ENCODE peak calls at places on chromosomes 3 and 15, in nine cellular contexts. One of them, this sample, is unnamed.

GRCh38 chr3:64104691-64105101 is 81.4 kb upstream of the PSMD6 start:
- DNase-seq in HL-60: no peak
- DNase-seq in NAMALWA: no peak
- DNase-seq in BJ: peak
- DNase-seq in A172: no peak
- DNase-seq in nephron progenitor cell: no peak
- DNase-seq in hypothalamus: no peak
- DNase-seq in fibroblast of lung: no peak
- DNase-seq in stimulated activated CD4-positive, alpha-beta T cell treated with anti-CD3 and anti-CD28 coated beads, Interleukin-1b, Interleukin-23, amount 100 ng/mL, for 24 hours: no peak
- DNase-seq in this sample: no peak

GRCh38 chr15:36643551-36643950 is 64.1 kb downstream of the CDIN1 start:
- DNase-seq in HL-60: no peak
- DNase-seq in NAMALWA: no peak
- DNase-seq in BJ: no peak
- DNase-seq in A172: peak
- DNase-seq in nephron progenitor cell: no peak
- DNase-seq in hypothalamus: no peak
- DNase-seq in fibroblast of lung: no peak
- DNase-seq in stimulated activated CD4-positive, alpha-beta T cell treated with anti-CD3 and anti-CD28 coated beads, Interleukin-1b, Interleukin-23, amount 100 ng/mL, for 24 hours: no peak
- DNase-seq in this sample: no peak

GRCh38 chr3:106119691-106120090 is 250.9 kb upstream of the CBLB start:
- DNase-seq in HL-60: no peak
- DNase-seq in NAMALWA: no peak
- DNase-seq in BJ: no peak
- DNase-seq in A172: peak
- DNase-seq in nephron progenitor cell: no peak
- DNase-seq in hypothalamus: no peak
- DNase-seq in fibroblast of lung: no peak
- DNase-seq in stimulated activated CD4-positive, alpha-beta T cell treated with anti-CD3 and anti-CD28 coated beads, Interleukin-1b, Interleukin-23, amount 100 ng/mL, for 24 hours: no peak
- DNase-seq in this sample: no peak

GRCh38 chr15:70698991-70699390 is 64.4 kb downstream of the UACA start:
- DNase-seq in HL-60: no peak
- DNase-seq in NAMALWA: no peak
- DNase-seq in BJ: no peak
- DNase-seq in A172: no peak
- DNase-seq in nephron progenitor cell: no peak
- DNase-seq in hypothalamus: no peak
- DNase-seq in fibroblast of lung: no peak
- DNase-seq in stimulated activated CD4-positive, alpha-beta T cell treated with anti-CD3 and anti-CD28 coated beads, Interleukin-1b, Interleukin-23, amount 100 ng/mL, for 24 hours: no peak
- DNase-seq in this sample: no peak

GRCh38 chr3:158771018-158771350 is 30.9 kb upstream of the MFSD1 start:
- DNase-seq in HL-60: no peak
- DNase-seq in NAMALWA: no peak
- DNase-seq in BJ: no peak
- DNase-seq in A172: no peak
- DNase-seq in nephron progenitor cell: no peak
- DNase-seq in hypothalamus: no peak
- DNase-seq in fibroblast of lung: no peak
- DNase-seq in stimulated activated CD4-positive, alpha-beta T cell treated with anti-CD3 and anti-CD28 coated beads, Interleukin-1b, Interleukin-23, amount 100 ng/mL, for 24 hours: no peak
- DNase-seq in this sample: no peak

GRCh38 chr3:144879701-144880100 is 908.1 kb downstream of the DIPK2A start:
- DNase-seq in HL-60: no peak
- DNase-seq in NAMALWA: no peak
- DNase-seq in BJ: no peak
- DNase-seq in A172: no peak
- DNase-seq in nephron progenitor cell: no peak
- DNase-seq in hypothalamus: no peak
- DNase-seq in fibroblast of lung: no peak
- DNase-seq in stimulated activated CD4-positive, alpha-beta T cell treated with anti-CD3 and anti-CD28 coated beads, Interleukin-1b, Interleukin-23, amount 100 ng/mL, for 24 hours: no peak
- DNase-seq in this sample: no peak

GRCh38 chr15:65095011-65095746 is 18.6 kb downstream of the KBTBD13 start:
- DNase-seq in HL-60: no peak
- DNase-seq in NAMALWA: no peak
- DNase-seq in BJ: no peak
- DNase-seq in A172: no peak
- DNase-seq in nephron progenitor cell: no peak
- DNase-seq in hypothalamus: no peak
- DNase-seq in fibroblast of lung: no peak
- DNase-seq in stimulated activated CD4-positive, alpha-beta T cell treated with anti-CD3 and anti-CD28 coated beads, Interleukin-1b, Interleukin-23, amount 100 ng/mL, for 24 hours: no peak
- DNase-seq in this sample: no peak

GRCh38 chr15:85312486-85312885 is 67.9 kb upstream of the AKAP13 start:
- DNase-seq in HL-60: no peak
- DNase-seq in NAMALWA: peak
- DNase-seq in BJ: no peak
- DNase-seq in A172: peak
- DNase-seq in nephron progenitor cell: no peak
- DNase-seq in hypothalamus: no peak
- DNase-seq in fibroblast of lung: peak
- DNase-seq in stimulated activated CD4-positive, alpha-beta T cell treated with anti-CD3 and anti-CD28 coated beads, Interleukin-1b, Interleukin-23, amount 100 ng/mL, for 24 hours: no peak
- DNase-seq in this sample: no peak

GRCh38 chr3:59818033-59818936 is 768.5 kb upstream of the CFAP20DC start:
- DNase-seq in HL-60: peak
- DNase-seq in NAMALWA: no peak
- DNase-seq in BJ: peak
- DNase-seq in A172: peak
- DNase-seq in nephron progenitor cell: no peak
- DNase-seq in hypothalamus: no peak
- DNase-seq in fibroblast of lung: peak
- DNase-seq in stimulated activated CD4-positive, alpha-beta T cell treated with anti-CD3 and anti-CD28 coated beads, Interleukin-1b, Interleukin-23, amount 100 ng/mL, for 24 hours: no peak
- DNase-seq in this sample: peak

GRCh38 chr15:60840306-60840702 is 361.4 kb upstream of the ICE2 start:
- DNase-seq in HL-60: no peak
- DNase-seq in NAMALWA: no peak
- DNase-seq in BJ: no peak
- DNase-seq in A172: peak
- DNase-seq in nephron progenitor cell: no peak
- DNase-seq in hypothalamus: no peak
- DNase-seq in fibroblast of lung: no peak
- DNase-seq in stimulated activated CD4-positive, alpha-beta T cell treated with anti-CD3 and anti-CD28 coated beads, Interleukin-1b, Interleukin-23, amount 100 ng/mL, for 24 hours: no peak
- DNase-seq in this sample: no peak

GRCh38 chr3:188584958-188585689 is 431.2 kb downstream of the LPP start:
- DNase-seq in HL-60: peak
- DNase-seq in NAMALWA: peak
- DNase-seq in BJ: no peak
- DNase-seq in A172: no peak
- DNase-seq in nephron progenitor cell: no peak
- DNase-seq in hypothalamus: no peak
- DNase-seq in fibroblast of lung: peak
- DNase-seq in stimulated activated CD4-positive, alpha-beta T cell treated with anti-CD3 and anti-CD28 coated beads, Interleukin-1b, Interleukin-23, amount 100 ng/mL, for 24 hours: no peak
- DNase-seq in this sample: no peak

GRCh38 chr3:18080198-18080689 is 337.8 kb upstream of the TBC1D5 start:
- DNase-seq in HL-60: no peak
- DNase-seq in NAMALWA: no peak
- DNase-seq in BJ: no peak
- DNase-seq in A172: peak
- DNase-seq in nephron progenitor cell: no peak
- DNase-seq in hypothalamus: no peak
- DNase-seq in fibroblast of lung: peak
- DNase-seq in stimulated activated CD4-positive, alpha-beta T cell treated with anti-CD3 and anti-CD28 coated beads, Interleukin-1b, Interleukin-23, amount 100 ng/mL, for 24 hours: no peak
- DNase-seq in this sample: no peak

GRCh38 chr3:66638717-66639116 is 137.9 kb upstream of the LRIG1 start:
- DNase-seq in HL-60: no peak
- DNase-seq in NAMALWA: peak
- DNase-seq in BJ: no peak
- DNase-seq in A172: no peak
- DNase-seq in nephron progenitor cell: no peak
- DNase-seq in hypothalamus: no peak
- DNase-seq in fibroblast of lung: no peak
- DNase-seq in stimulated activated CD4-positive, alpha-beta T cell treated with anti-CD3 and anti-CD28 coated beads, Interleukin-1b, Interleukin-23, amount 100 ng/mL, for 24 hours: no peak
- DNase-seq in this sample: no peak

GRCh38 chr3:183188895-183189462 is 26.4 kb upstream of the LAMP3 start:
- DNase-seq in HL-60: peak
- DNase-seq in NAMALWA: peak
- DNase-seq in BJ: no peak
- DNase-seq in A172: no peak
- DNase-seq in nephron progenitor cell: peak
- DNase-seq in hypothalamus: no peak
- DNase-seq in fibroblast of lung: no peak
- DNase-seq in stimulated activated CD4-positive, alpha-beta T cell treated with anti-CD3 and anti-CD28 coated beads, Interleukin-1b, Interleukin-23, amount 100 ng/mL, for 24 hours: peak
- DNase-seq in this sample: no peak

GRCh38 chr3:184262166-184262926 is 993 bp upstream of the CAMK2N2 start:
- DNase-seq in HL-60: peak
- DNase-seq in NAMALWA: no peak
- DNase-seq in BJ: no peak
- DNase-seq in A172: no peak
- DNase-seq in nephron progenitor cell: peak
- DNase-seq in hypothalamus: no peak
- DNase-seq in fibroblast of lung: no peak
- DNase-seq in stimulated activated CD4-positive, alpha-beta T cell treated with anti-CD3 and anti-CD28 coated beads, Interleukin-1b, Interleukin-23, amount 100 ng/mL, for 24 hours: no peak
- DNase-seq in this sample: no peak

GRCh38 chr15:84600331-84600686 is 500 bp upstream of the ZSCAN2 start:
- DNase-seq in HL-60: peak
- DNase-seq in NAMALWA: no peak
- DNase-seq in BJ: peak
- DNase-seq in A172: peak
- DNase-seq in nephron progenitor cell: peak
- DNase-seq in hypothalamus: peak
- DNase-seq in fibroblast of lung: peak
- DNase-seq in stimulated activated CD4-positive, alpha-beta T cell treated with anti-CD3 and anti-CD28 coated beads, Interleukin-1b, Interleukin-23, amount 100 ng/mL, for 24 hours: peak
- DNase-seq in this sample: peak

GRCh38 chr3:32780735-32781210 is 37.0 kb upstream of the TRIM71 start:
- DNase-seq in HL-60: no peak
- DNase-seq in NAMALWA: no peak
- DNase-seq in BJ: no peak
- DNase-seq in A172: peak
- DNase-seq in nephron progenitor cell: peak
- DNase-seq in hypothalamus: no peak
- DNase-seq in fibroblast of lung: peak
- DNase-seq in stimulated activated CD4-positive, alpha-beta T cell treated with anti-CD3 and anti-CD28 coated beads, Interleukin-1b, Interleukin-23, amount 100 ng/mL, for 24 hours: peak
- DNase-seq in this sample: no peak

GRCh38 chr3:61530355-61530754 is 31.0 kb upstream of the PTPRG start:
- DNase-seq in HL-60: peak
- DNase-seq in NAMALWA: peak
- DNase-seq in BJ: no peak
- DNase-seq in A172: peak
- DNase-seq in nephron progenitor cell: no peak
- DNase-seq in hypothalamus: no peak
- DNase-seq in fibroblast of lung: peak
- DNase-seq in stimulated activated CD4-positive, alpha-beta T cell treated with anti-CD3 and anti-CD28 coated beads, Interleukin-1b, Interleukin-23, amount 100 ng/mL, for 24 hours: no peak
- DNase-seq in this sample: no peak

GRCh38 chr15:50107591-50108408 is 11.2 kb downstream of the ATP8B4 start:
- DNase-seq in HL-60: peak
- DNase-seq in NAMALWA: no peak
- DNase-seq in BJ: no peak
- DNase-seq in A172: no peak
- DNase-seq in nephron progenitor cell: no peak
- DNase-seq in hypothalamus: no peak
- DNase-seq in fibroblast of lung: no peak
- DNase-seq in stimulated activated CD4-positive, alpha-beta T cell treated with anti-CD3 and anti-CD28 coated beads, Interleukin-1b, Interleukin-23, amount 100 ng/mL, for 24 hours: no peak
- DNase-seq in this sample: no peak

GRCh38 chr3:172680684-172681083 is 30.2 kb downstream of the NCEH1 start:
- DNase-seq in HL-60: no peak
- DNase-seq in NAMALWA: no peak
- DNase-seq in BJ: no peak
- DNase-seq in A172: no peak
- DNase-seq in nephron progenitor cell: no peak
- DNase-seq in hypothalamus: no peak
- DNase-seq in fibroblast of lung: no peak
- DNase-seq in stimulated activated CD4-positive, alpha-beta T cell treated with anti-CD3 and anti-CD28 coated beads, Interleukin-1b, Interleukin-23, amount 100 ng/mL, for 24 hours: no peak
- DNase-seq in this sample: no peak

GRCh38 chr3:44729384-44729910 is at the start of gene ZNF501:
- DNase-seq in HL-60: peak
- DNase-seq in NAMALWA: peak
- DNase-seq in BJ: peak
- DNase-seq in A172: no peak
- DNase-seq in nephron progenitor cell: peak
- DNase-seq in hypothalamus: peak
- DNase-seq in fibroblast of lung: peak
- DNase-seq in stimulated activated CD4-positive, alpha-beta T cell treated with anti-CD3 and anti-CD28 coated beads, Interleukin-1b, Interleukin-23, amount 100 ng/mL, for 24 hours: peak
- DNase-seq in this sample: peak